ENCODE peak calls at places on chromosome 19, in four cellular contexts. One of them, this sample, is unnamed.

GRCh38 chr19:43847246-43847645 is 20.1 kb downstream of the ZNF283 start:
- DNase-seq in GM03348: no peak
- DNase-seq in NCI-H748 treated with DMSO at 0.1 percent for 48 hours: no peak
- DNase-seq in lung: no peak
- DNase-seq in this sample: no peak

GRCh38 chr19:45607071-45608029 is 5.3 kb upstream of the GPR4 start:
- DNase-seq in GM03348: peak; percentile 88
- DNase-seq in lung: peak; percentile 68
- DNase-seq in NCI-H748 treated with DMSO at 0.1 percent for 48 hours: no peak
- DNase-seq in this sample: peak; percentile 43

GRCh38 chr19:22622901-22623840 is 11.0 kb upstream of the ZNF492 start:
- DNase-seq in GM03348: no peak
- DNase-seq in NCI-H748 treated with DMSO at 0.1 percent for 48 hours: no peak
- DNase-seq in lung: no peak
- DNase-seq in this sample: no peak

GRCh38 chr19:33828266-33829075 is 31.8 kb downstream of the KCTD15 start:
- DNase-seq in NCI-H748 treated with DMSO at 0.1 percent for 48 hours: no peak
- DNase-seq in GM03348: no peak
- DNase-seq in lung: peak; percentile 16
- DNase-seq in this sample: no peak

GRCh38 chr19:49486710-49487276 is 615 bp upstream of the RPL13A start:
- DNase-seq in GM03348: no peak
- DNase-seq in NCI-H748 treated with DMSO at 0.1 percent for 48 hours: no peak
- DNase-seq in lung: no peak
- DNase-seq in this sample: no peak

GRCh38 chr19:1168877-1169791 is 4.9 kb downstream of the SBNO2 start:
- DNase-seq in lung: no peak
- DNase-seq in NCI-H748 treated with DMSO at 0.1 percent for 48 hours: no peak
- DNase-seq in GM03348: peak; percentile 56
- DNase-seq in this sample: no peak

GRCh38 chr19:45161715-45162463 is 1.1 kb upstream of the NKPD1 start:
- DNase-seq in NCI-H748 treated with DMSO at 0.1 percent for 48 hours: no peak
- DNase-seq in lung: no peak
- DNase-seq in GM03348: peak; percentile 67
- DNase-seq in this sample: no peak

GRCh38 chr19:31668916-31669315 is 319.7 kb upstream of the TSHZ3 start:
- DNase-seq in NCI-H748 treated with DMSO at 0.1 percent for 48 hours: no peak
- DNase-seq in GM03348: no peak
- DNase-seq in lung: no peak
- DNase-seq in this sample: no peak

GRCh38 chr19:44525721-44526430 is 3.6 kb downstream of the CEACAM20 start:
- DNase-seq in GM03348: no peak
- DNase-seq in lung: no peak
- DNase-seq in NCI-H748 treated with DMSO at 0.1 percent for 48 hours: no peak
- DNase-seq in this sample: no peak

GRCh38 chr19:6971366-6971765 is 49.9 kb downstream of the MBD3L2B start:
- DNase-seq in GM03348: no peak
- DNase-seq in lung: no peak
- DNase-seq in NCI-H748 treated with DMSO at 0.1 percent for 48 hours: no peak
- DNase-seq in this sample: no peak

GRCh38 chr19:6211632-6212402 is 68.0 kb downstream of the MLLT1 start:
- DNase-seq in lung: no peak
- DNase-seq in NCI-H748 treated with DMSO at 0.1 percent for 48 hours: no peak
- DNase-seq in GM03348: no peak
- DNase-seq in this sample: no peak

GRCh38 chr19:48121909-48122371 is 11.3 kb upstream of the PLA2G4C start:
- DNase-seq in NCI-H748 treated with DMSO at 0.1 percent for 48 hours: no peak
- DNase-seq in lung: no peak
- DNase-seq in GM03348: no peak
- DNase-seq in this sample: no peak

GRCh38 chr19:6572217-6572616 is 18.7 kb downstream of the CD70 start:
- DNase-seq in NCI-H748 treated with DMSO at 0.1 percent for 48 hours: no peak
- DNase-seq in GM03348: no peak
- DNase-seq in lung: peak; percentile 31
- DNase-seq in this sample: no peak

This sample was measured in NCI-H345.